ENCODE peak calls at places on chromosomes 13 and 19, in seven cellular contexts. R is occipital lobe, Z is GDM1, O is lower leg skin, V is neural progenitor cell, Y is H54, L is DMS53. C is an unnamed sample.

GRCh38 chr13:24228852-24229458 is 68.4 kb downstream of the SPATA13 start:
- DNase-seq in R (no peak), Z (peak), O (no peak), V (peak), Y (peak), L (peak), C (no peak)

GRCh38 chr13:24220086-24220703 is 59.7 kb downstream of the SPATA13 start:
- DNase-seq in R (no peak), Z (peak), O (peak), V (peak), Y (peak), L (peak), C (no peak)

GRCh38 chr13:89969996-89970709 is 1377.3 kb upstream of the MIR17HG start:
- DNase-seq in R (no peak), Z (no peak), O (no peak), V (no peak), Y (no peak), L (no peak), C (no peak)

GRCh38 chr13:108686027-108686426 is 56.6 kb downstream of the MYO16 start:
- DNase-seq in R (no peak), Z (no peak), O (no peak), V (no peak), Y (no peak), L (no peak), C (no peak)

GRCh38 chr19:3753631-3754410 is 7.7 kb downstream of the APBA3 start:
- DNase-seq in R (no peak), Z (no peak), O (no peak), V (no peak), Y (no peak), L (no peak), C (no peak)

GRCh38 chr19:31118926-31119325 is 230.3 kb downstream of the TSHZ3 start:
- DNase-seq in R (no peak), Z (no peak), O (no peak), V (no peak), Y (no peak), L (no peak), C (no peak)

GRCh38 chr13:48876289-48876688 is 99.4 kb upstream of the FNDC3A start:
- DNase-seq in R (no peak), Z (no peak), O (no peak), V (peak), Y (no peak), L (no peak), C (no peak)

GRCh38 chr13:107211073-107211472 is 643.1 kb upstream of the ARGLU1 start:
- DNase-seq in R (peak), Z (peak), O (peak), V (peak), Y (peak), L (peak), C (peak)

GRCh38 chr13:73200432-73200831 is 141.6 kb downstream of the KLF5 start:
- DNase-seq in R (no peak), Z (no peak), O (no peak), V (no peak), Y (no peak), L (no peak), C (no peak)

GRCh38 chr13:48496796-48497195 is 36.1 kb downstream of the RCBTB2 start:
- DNase-seq in R (no peak), Z (no peak), O (no peak), V (no peak), Y (no peak), L (no peak), C (no peak)

GRCh38 chr19:38304866-38305429 is 897 bp downstream of the C19orf33 start:
- DNase-seq in R (no peak), Z (no peak), O (no peak), V (peak), Y (peak), L (peak), C (no peak)

GRCh38 chr13:32629313-32629712 is 43.1 kb downstream of the PDS5B start:
- DNase-seq in R (no peak), Z (no peak), O (no peak), V (no peak), Y (no peak), L (no peak), C (no peak)

GRCh38 chr13:110155072-110155471 is 151.9 kb downstream of the COL4A1 start:
- DNase-seq in R (no peak), Z (no peak), O (no peak), V (no peak), Y (no peak), L (no peak), C (no peak)

GRCh38 chr19:45104658-45105384 is 11.8 kb downstream of the PPP1R37 start:
- DNase-seq in R (no peak), Z (no peak), O (no peak), V (no peak), Y (no peak), L (no peak), C (no peak)

GRCh38 chr13:48431987-48432615 is 19.2 kb upstream of the LPAR6 start:
- DNase-seq in R (no peak), Z (no peak), O (no peak), V (no peak), Y (no peak), L (no peak), C (no peak)

GRCh38 chr19:57363734-57364181 is 407 bp downstream of the TRAPPC2B start:
- DNase-seq in R (no peak), Z (no peak), O (no peak), V (no peak), Y (peak), L (peak), C (no peak)

GRCh38 chr13:36986462-36987240 is 12.5 kb downstream of the ALG5 start:
- DNase-seq in R (no peak), Z (no peak), O (no peak), V (no peak), Y (no peak), L (peak), C (no peak)

GRCh38 chr19:1374250-1374577 is 9.5 kb upstream of the NDUFS7 start:
- DNase-seq in R (no peak), Z (no peak), O (no peak), V (no peak), Y (no peak), L (no peak), C (no peak)

C was measured in omental fat pad.